ENCODE peak calls at places on chromosomes 11 and 22, in eight cellular contexts. P is hepatocyte, F is mesenchymal stem cell, E is A549, T is AG04450, I is left lung, V is upper lobe of left lung, K is GM12878. M is an unnamed sample. For H3K9me3, the result is how much of the 10 kb centered on the place peaks cover.

GRCh38 chr11:62421996-62422395 is 3.2 kb downstream of the SCGB1A1 start:
- DNase-seq in E (no peak), V (no peak), F (no peak), P (no peak), I (no peak), K (no peak), T (no peak), M (no peak)

GRCh38 chr22:33324228-33324627 is 266.0 kb upstream of the SYN3 start:
- DNase-seq in F (no peak), P (no peak), K (no peak), V (no peak), E (no peak), T (no peak), I (no peak), M (no peak)

GRCh38 chr11:126115253-126115540 is 52.5 kb upstream of the CDON start:
- DNase-seq in E (no peak), I (peak), K (no peak), T (no peak), P (peak), F (peak), V (peak), M (peak)

GRCh38 chr11:16173798-16174197 is 182.5 kb downstream of the SOX6 start:
- DNase-seq in T (no peak), K (no peak), E (no peak), P (no peak), I (no peak), F (no peak), V (no peak), M (no peak)

GRCh38 chr11:24963879-24964278 is 467.0 kb downstream of the LUZP2 start:
- DNase-seq in F (no peak), E (no peak), V (no peak), P (no peak), I (no peak), K (no peak), T (no peak), M (no peak)

GRCh38 chr11:48028909-48029685 is 48.7 kb downstream of the PTPRJ start:
- DNase-seq in V (no peak), K (no peak), T (no peak), F (no peak), I (no peak), P (no peak), E (no peak), M (no peak)

GRCh38 chr11:57873196-57873911 is 111.8 kb downstream of the CTNND1 start:
- DNase-seq in I (no peak), E (no peak), V (no peak), P (no peak), K (no peak), F (no peak), T (no peak), M (no peak)

GRCh38 chr22:37464181-37464580 is 22.0 kb downstream of the MFNG start:
- DNase-seq in P (no peak), V (no peak), K (peak), T (no peak), I (peak), E (no peak), F (no peak), M (no peak)

GRCh38 chr11:86068138-86068861 is 584 bp downstream of the PICALM start:
- DNase-seq in P (peak), E (peak), F (peak), K (no peak), T (no peak), I (peak), V (peak), M (no peak)

GRCh38 chr11:120004723-120005122 is 133.2 kb downstream of the TRIM29 start:
- DNase-seq in I (no peak), K (no peak), E (no peak), F (no peak), P (no peak), V (no peak), T (no peak), M (no peak)

GRCh38 chr11:66178183-66178582 is 90.3 kb upstream of the RAB1B start:
- DNase-seq in T (no peak), P (no peak), I (no peak), K (no peak), E (no peak), V (no peak), F (no peak), M (no peak)

GRCh38 chr11:109309153-109309552 is 112.8 kb upstream of the C11orf87 start:
- DNase-seq in F (peak), P (peak), T (no peak), V (no peak), E (no peak), I (no peak), K (no peak), M (no peak)

GRCh38 chr11:100546714-100547113 is 140.4 kb upstream of the ARHGAP42 start:
- DNase-seq in F (no peak), T (no peak), V (no peak), I (no peak), P (peak), E (no peak), K (no peak), M (peak)

GRCh38 chr11:103730151-103730940 is 306.1 kb upstream of the DDI1 start:
- DNase-seq in T (peak), V (no peak), P (no peak), E (no peak), K (no peak), I (no peak), F (no peak), M (no peak)

GRCh38 chr11:3989891-3990290 is 104.7 kb upstream of the RRM1 start:
- DNase-seq in P (no peak), V (no peak), K (peak), F (no peak), T (no peak), E (no peak), I (no peak), M (no peak)

GRCh38 chr22:18024956-18025720 is 777 bp upstream of the MICAL3 start:
- DNase-seq in F (no peak), I (no peak), P (no peak), K (no peak), T (no peak), V (no peak), E (no peak), M (no peak)

GRCh38 chr22:42717197-42717967 is 3.3 kb downstream of the A4GALT start:
- DNase-seq in F (peak), V (no peak), E (no peak), I (no peak), T (no peak), K (no peak), P (no peak), M (no peak)

GRCh38 chr11:63609971-63610580 is 4.2 kb downstream of the PLAAT3 start:
- DNase-seq in E (no peak), T (no peak), I (no peak), F (no peak), V (no peak), P (no peak), K (no peak), M (no peak)

DNA sequence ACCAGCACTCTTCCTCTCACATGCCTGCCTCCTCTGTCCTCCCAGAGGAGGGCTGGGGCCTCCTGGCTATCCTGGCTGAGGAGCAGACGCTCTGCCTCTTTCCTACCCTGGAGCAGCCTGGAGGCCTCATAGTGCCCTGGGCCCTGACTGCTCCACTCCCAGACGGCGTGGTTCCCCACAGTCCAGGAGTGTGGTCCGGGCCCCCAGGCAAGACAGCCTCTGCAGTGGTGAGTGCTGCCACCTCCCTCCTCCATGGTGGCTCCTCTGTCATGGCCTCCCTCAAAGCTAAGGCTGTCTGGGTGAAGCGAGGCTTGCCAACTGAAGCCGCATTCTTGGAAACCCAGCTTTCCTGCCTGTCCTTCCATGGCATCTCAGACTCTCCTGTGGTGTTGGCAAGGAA is 19.8 kb downstream of the GAB4 start:
- DNase-seq in V (no peak), I (no peak), P (no peak), K (no peak), F (no peak), E (no peak), T (no peak), M (no peak)
- H3K9me3 ChIP-seq in V (under half), I (under half), P (under half), K (under half), F (under half), E (under half), T (under half), M (under half)

GRCh38 chr11:60951611-60951908 is 416 bp downstream of the SLC15A3 start:
- DNase-seq in V (no peak), P (no peak), I (no peak), F (no peak), T (no peak), K (no peak), E (no peak), M (no peak)
- H3K4me3 ChIP-seq in V (peak), P (no peak), I (peak), F (peak), T (peak), K (peak), E (no peak), M (peak)

GRCh38 chr11:70669281-70669680 is 271.0 kb downstream of the CTTN start:
- DNase-seq in K (no peak), T (no peak), E (no peak), P (no peak), F (no peak), V (no peak), I (peak), M (no peak)
- H3K9me3 ChIP-seq in K (under half), T (half or more), E (under half), P (under half), F (under half), V (under half), I (under half), M (under half)

GRCh38 chr22:22816171-22816514 is 71.5 kb upstream of the IGLL5 start:
- DNase-seq in E (no peak), V (no peak), I (no peak), F (no peak), P (no peak), T (no peak), K (no peak), M (no peak)
- H3K4me3 ChIP-seq in E (no peak), V (no peak), I (no peak), F (no peak), P (no peak), T (no peak), K (no peak), M (no peak)

DNA sequence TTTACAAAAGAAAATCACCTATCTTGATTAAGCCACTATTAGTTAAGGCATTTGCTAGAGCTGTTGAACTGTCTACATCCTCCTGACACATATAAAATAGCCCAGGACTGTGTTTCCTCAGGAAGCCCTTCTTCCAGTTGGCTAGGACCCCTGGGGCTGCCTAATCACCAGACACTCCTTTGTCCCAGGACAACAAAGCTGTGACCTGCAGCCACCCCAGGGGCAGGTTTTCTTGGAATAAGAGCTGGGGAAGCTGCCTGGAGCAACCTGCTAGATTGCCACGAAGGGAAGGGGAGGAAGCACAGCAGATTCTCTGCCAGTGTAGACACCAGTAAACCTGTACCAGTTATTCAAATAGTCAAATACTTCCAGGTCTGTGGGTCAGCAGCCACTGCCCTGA is 17.6 kb downstream of the CHST1 start:
- DNase-seq in I (no peak), E (no peak), P (no peak), T (no peak), K (no peak), F (no peak), V (no peak), M (no peak)
- H3K9me3 ChIP-seq in I (under half), E (under half), P (under half), T (under half), K (under half), F (under half), V (under half), M (under half)

GRCh38 chr22:46614070-46614931 is 5.9 kb upstream of the GRAMD4 start:
- DNase-seq in E (no peak), V (peak), F (no peak), I (peak), K (peak), P (no peak), T (no peak), M (no peak)

GRCh38 chr22:46613606-46613997 is 6.6 kb upstream of the GRAMD4 start:
- DNase-seq in E (no peak), I (peak), F (peak), P (no peak), T (no peak), V (no peak), K (peak), M (peak)

GRCh38 chr22:46612904-46613605 is 7.1 kb upstream of the GRAMD4 start:
- DNase-seq in P (no peak), K (no peak), I (peak), V (peak), T (no peak), E (no peak), F (peak), M (peak)

GRCh38 chr22:46611189-46611588 is 9.0 kb upstream of the GRAMD4 start:
- DNase-seq in E (no peak), I (no peak), K (no peak), T (no peak), V (no peak), P (no peak), F (no peak), M (no peak)

DNA sequence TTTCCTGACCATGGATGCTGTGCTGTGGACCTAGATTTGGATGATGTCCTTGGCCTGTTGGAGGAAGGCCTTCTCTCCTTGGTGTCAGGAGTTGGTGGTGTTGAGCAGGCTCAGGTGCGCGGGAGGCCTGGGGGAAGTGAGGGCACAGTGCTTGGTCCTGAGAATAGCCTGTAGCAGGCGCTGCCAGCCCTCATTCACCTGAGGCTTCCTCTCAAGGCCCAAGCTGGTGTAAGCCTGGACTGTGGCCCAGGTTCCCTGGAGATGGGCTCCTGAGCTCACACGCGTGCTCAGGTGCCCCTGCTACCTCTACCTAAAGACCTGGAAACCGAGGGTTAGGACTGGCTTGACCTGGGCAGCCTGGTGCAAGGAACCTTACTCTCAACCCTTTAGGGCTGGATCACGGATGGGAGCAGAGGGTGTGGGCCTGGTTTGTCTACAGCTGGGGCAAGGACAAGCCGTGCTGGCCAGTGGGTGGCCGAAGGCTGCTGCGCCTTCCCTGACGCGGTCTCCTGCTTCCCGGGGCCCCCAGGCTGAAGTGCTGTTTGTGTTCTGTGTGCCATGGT is 7.8 kb upstream of the GRAMD4 start:
- DNase-seq in E (no peak), V (no peak), K (no peak), T (no peak), I (no peak), F (no peak), P (no peak), M (no peak)
- H3K4me3 ChIP-seq in E (no peak), V (no peak), K (no peak), T (no peak), I (no peak), F (no peak), P (no peak), M (no peak)